ENCODE peak calls at places on chromosomes 5 and 9, in seven cellular contexts. Q is neural crest cell, G is AG04449, A is foreskin fibroblast, H is astrocyte of the cerebellum, C is cardiac fibroblast, L is GM12865. T is an unnamed sample.

GRCh38 chr9:121298689-121299112 is 30.7 kb downstream of the GSN start:
- DNase-seq in A (no peak), L (no peak), Q (no peak), C (peak; percentile 85), H (no peak), G (no peak), T (no peak)

GRCh38 chr5:35404701-35405100 is 174.4 kb upstream of the PRLR start:
- DNase-seq in Q (no peak), H (no peak), A (no peak), L (no peak), C (no peak), G (no peak), T (no peak)

GRCh38 chr9:121372563-121373400 is 2.7 kb upstream of the STOM start:
- DNase-seq in A (no peak), H (no peak), Q (no peak), C (peak; percentile 55), G (no peak), L (no peak), T (no peak)

GRCh38 chr9:23621166-23621565 is 204.9 kb downstream of the ELAVL2 start:
- DNase-seq in L (no peak), C (no peak), A (no peak), G (no peak), Q (no peak), H (no peak), T (no peak)

GRCh38 chr5:38968665-38969064 is 105.5 kb downstream of the RICTOR start:
- DNase-seq in Q (no peak), G (no peak), A (no peak), L (no peak), C (no peak), H (no peak), T (no peak)

GRCh38 chr5:146249801-146250200 is 46.4 kb downstream of the RBM27 start:
- DNase-seq in A (no peak), Q (no peak), G (no peak), C (no peak), H (no peak), L (no peak), T (no peak)

GRCh38 chr9:129154866-129155477 is 23.1 kb downstream of the IER5L start:
- DNase-seq in Q (no peak), G (no peak), A (no peak), C (no peak), L (no peak), H (no peak), T (no peak)

GRCh38 chr9:88747768-88748167 is 212.8 kb downstream of the NXNL2 start:
- DNase-seq in A (peak; percentile 96), L (no peak), H (no peak), C (peak; percentile 92), Q (no peak), G (peak; percentile 66), T (no peak)

GRCh38 chr9:13688990-13689600 is 409.6 kb upstream of the MPDZ start:
- DNase-seq in H (peak; percentile 9), L (no peak), C (peak; percentile 59), Q (no peak), A (no peak), G (no peak), T (no peak)
- TF ChIP-seq CTCF in H (peak; percentile 66), L (no peak), C (peak; percentile 52), Q (peak; percentile 52), A (peak; percentile 39), G (no peak), T (peak; percentile 57)

GRCh38 chr9:12666813-12667212 is 26.4 kb upstream of the TYRP1 start:
- DNase-seq in G (no peak), H (no peak), A (no peak), L (no peak), C (no peak), Q (no peak), T (no peak)
- TF ChIP-seq CTCF in G (no peak), H (no peak), A (peak; percentile 7), L (peak; percentile 7), C (no peak), Q (no peak), T (no peak)

GRCh38 chr9:85466834-85467233 is 274.9 kb downstream of the AGTPBP1 start:
- DNase-seq in C (no peak), L (no peak), A (no peak), H (no peak), G (no peak), Q (no peak), T (no peak)

GRCh38 chr9:85469041-85469440 is 272.7 kb downstream of the AGTPBP1 start:
- DNase-seq in Q (no peak), L (no peak), C (no peak), A (no peak), G (no peak), H (no peak), T (no peak)

DNA sequence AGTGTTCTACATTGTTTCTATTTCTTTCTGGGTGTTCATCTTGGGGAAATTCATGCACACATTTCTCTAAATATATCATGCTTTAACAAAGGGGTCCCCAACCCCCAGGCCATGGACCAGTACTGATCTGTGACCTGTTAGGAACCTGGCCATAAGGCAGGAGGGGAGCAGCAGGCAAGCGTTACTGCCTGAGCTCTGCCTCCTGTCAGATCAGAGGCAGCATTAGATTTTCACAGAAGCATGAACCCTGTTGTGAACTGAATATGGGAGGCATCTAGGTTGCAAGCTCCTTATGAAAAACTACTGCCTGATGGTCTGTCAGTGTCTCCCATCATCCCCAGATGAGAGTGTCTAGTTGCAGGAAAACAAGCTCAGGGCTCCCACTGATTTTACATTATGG is 270.0 kb downstream of the AGTPBP1 start:
- DNase-seq in Q (no peak), C (no peak), L (no peak), G (no peak), A (no peak), H (no peak), T (no peak)
- TF ChIP-seq CTCF in Q (no peak), C (no peak), L (no peak), G (no peak), A (no peak), H (no peak), T (no peak)

DNA sequence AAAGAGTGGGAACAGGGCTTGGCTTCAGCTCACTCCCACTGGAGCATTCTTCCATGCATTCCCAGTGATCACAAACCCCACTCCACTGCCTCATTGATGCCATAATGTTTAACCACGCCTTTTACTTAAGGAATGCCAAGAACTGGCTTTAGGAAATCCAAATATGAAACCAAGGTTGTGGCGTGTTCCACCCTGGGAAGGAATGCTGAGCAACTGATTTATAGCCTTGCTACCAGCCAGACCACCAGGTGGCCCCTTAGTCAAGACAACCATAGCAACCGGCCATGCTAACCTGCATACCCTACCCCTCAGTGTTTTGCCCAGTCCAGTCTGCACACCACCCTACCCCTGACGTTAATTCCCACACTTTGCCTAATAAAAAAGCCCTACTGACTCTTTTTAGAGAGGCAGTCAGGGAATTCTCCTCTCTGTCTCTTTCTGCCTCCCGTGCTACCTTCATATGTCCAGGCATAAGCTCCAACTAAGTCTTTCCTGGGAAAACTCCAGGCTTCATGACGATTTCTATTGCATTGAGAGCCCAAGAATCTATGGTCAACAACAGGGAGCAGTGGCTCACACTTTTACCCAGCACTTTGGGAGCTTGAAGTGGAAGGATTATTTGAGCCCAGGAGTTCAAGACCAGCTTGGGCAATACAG is 27.0 kb upstream of the PRRC2B start:
- DNase-seq in C (peak; percentile 85), Q (no peak), A (no peak), H (peak; percentile 77), G (peak; percentile 19), L (no peak), T (no peak)
- TF ChIP-seq CTCF in C (peak; percentile 38), Q (peak; percentile 52), A (peak; percentile 1), H (peak; percentile 60), G (peak; percentile 23), L (peak; percentile 19), T (peak; percentile 66)

DNA sequence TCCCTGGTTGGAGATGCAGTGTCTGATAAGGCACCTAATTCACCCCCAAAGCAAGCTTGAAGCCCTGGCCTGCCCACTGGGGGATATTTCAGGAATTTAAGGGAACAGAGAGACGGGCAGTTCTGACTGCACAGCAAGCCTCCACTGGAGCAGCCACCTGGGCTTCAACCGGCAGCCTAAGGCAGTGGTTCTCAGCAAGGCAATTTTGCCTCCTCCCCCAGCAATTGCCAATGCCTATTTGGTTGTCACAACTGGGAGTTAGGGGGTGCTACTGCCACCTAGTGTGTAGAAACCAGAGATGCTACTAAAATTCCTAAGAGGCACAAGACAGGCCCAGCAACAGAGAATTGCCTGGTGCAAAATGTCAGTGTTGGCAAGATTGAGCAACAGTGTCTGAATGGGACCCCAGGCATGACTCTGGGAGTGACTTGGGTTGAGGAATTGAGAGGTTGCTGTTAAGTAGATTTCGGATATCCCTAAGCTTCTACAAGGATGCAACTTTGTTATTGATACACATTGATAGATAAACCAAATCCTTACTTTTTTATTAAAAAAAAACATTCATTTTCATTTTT is 58.7 kb upstream of the CTSL start:
- DNase-seq in Q (no peak), G (no peak), A (no peak), C (peak; percentile 24), L (peak; percentile 41), H (no peak), T (no peak)
- TF ChIP-seq CTCF in Q (peak; percentile 59), G (peak; percentile 6), A (no peak), C (peak; percentile 32), L (peak; percentile 31), H (peak; percentile 23), T (peak; percentile 51)

T was measured in osteocyte.